ENCODE peak calls at places on chromosomes 16 and 17, in eight cellular contexts. E is progenitor cell of endocrine pancreas, C is GM13976, T is bronchial epithelial cell, P is PC-9, N is tibial nerve, V is nephron progenitor cell, L is PC-3. J is an unnamed sample.

GRCh38 chr17:79007504-79008381 is 1.8 kb downstream of the CANT1 start:
- DNase-seq in E (no peak), C (no peak), T (no peak), P (no peak), N (no peak), V (no peak), L (no peak), J (no peak)

GRCh38 chr16:57897053-57897784 is 73.7 kb downstream of the CNGB1 start:
- DNase-seq in E (no peak), C (no peak), T (peak), P (no peak), N (no peak), V (no peak), L (no peak), J (no peak)

GRCh38 chr16:78210305-78210704 is 110.9 kb downstream of the WWOX start:
- DNase-seq in E (no peak), C (no peak), T (peak), P (peak), N (no peak), V (no peak), L (peak), J (no peak)

GRCh38 chr16:85396879-85397871 is 215.9 kb upstream of the GSE1 start:
- DNase-seq in E (no peak), C (peak), T (peak), P (peak), N (peak), V (peak), L (no peak), J (peak)

GRCh38 chr17:61149106-61149505 is 250.5 kb upstream of the TBX2 start:
- DNase-seq in E (no peak), C (no peak), T (no peak), P (no peak), N (no peak), V (no peak), L (no peak), J (no peak)

GRCh38 chr17:32699247-32699646 is 177.7 kb downstream of the MYO1D start:
- DNase-seq in E (no peak), C (no peak), T (no peak), P (no peak), N (no peak), V (no peak), L (no peak), J (no peak)

GRCh38 chr16:64092284-64092683 is 1029.6 kb downstream of the CDH11 start:
- DNase-seq in E (no peak), C (no peak), T (peak), P (no peak), N (no peak), V (no peak), L (peak), J (no peak)

GRCh38 chr17:269616-270514 is 82.7 kb downstream of the RPH3AL start:
- DNase-seq in E (no peak), C (no peak), T (no peak), P (no peak), N (no peak), V (no peak), L (no peak), J (no peak)

GRCh38 chr17:21089933-21090888 is 36.6 kb upstream of the DHRS7B start:
- DNase-seq in E (no peak), C (peak), T (no peak), P (no peak), N (no peak), V (no peak), L (no peak), J (no peak)

GRCh38 chr16:3937066-3937875 is 56.8 kb upstream of the CREBBP start:
- DNase-seq in E (no peak), C (no peak), T (no peak), P (no peak), N (no peak), V (no peak), L (no peak), J (no peak)

GRCh38 chr17:73820686-73821448 is 176.6 kb upstream of the SDK2 start:
- DNase-seq in E (no peak), C (no peak), T (no peak), P (no peak), N (no peak), V (peak), L (no peak), J (no peak)
- TF ChIP-seq CTCF in E (peak), C (peak), T (no peak), P (no peak), N (no peak), V (peak), L (no peak), J (no peak)

GRCh38 chr17:48025040-48025903 is 12.3 kb downstream of the COPZ2 start:
- DNase-seq in E (peak), C (peak), T (peak), P (peak), N (peak), V (peak), L (peak), J (peak)

GRCh38 chr17:48024149-48025039 is 13.2 kb downstream of the COPZ2 start:
- DNase-seq in E (no peak), C (peak), T (no peak), P (peak), N (no peak), V (peak), L (peak), J (no peak)

GRCh38 chr17:48021964-48022363 is 15.6 kb downstream of the COPZ2 start:
- DNase-seq in E (no peak), C (no peak), T (no peak), P (no peak), N (no peak), V (no peak), L (no peak), J (no peak)

GRCh38 chr17:48022906-48023305 is 14.7 kb downstream of the COPZ2 start:
- DNase-seq in E (no peak), C (no peak), T (no peak), P (no peak), N (no peak), V (no peak), L (peak), J (no peak)

DNA sequence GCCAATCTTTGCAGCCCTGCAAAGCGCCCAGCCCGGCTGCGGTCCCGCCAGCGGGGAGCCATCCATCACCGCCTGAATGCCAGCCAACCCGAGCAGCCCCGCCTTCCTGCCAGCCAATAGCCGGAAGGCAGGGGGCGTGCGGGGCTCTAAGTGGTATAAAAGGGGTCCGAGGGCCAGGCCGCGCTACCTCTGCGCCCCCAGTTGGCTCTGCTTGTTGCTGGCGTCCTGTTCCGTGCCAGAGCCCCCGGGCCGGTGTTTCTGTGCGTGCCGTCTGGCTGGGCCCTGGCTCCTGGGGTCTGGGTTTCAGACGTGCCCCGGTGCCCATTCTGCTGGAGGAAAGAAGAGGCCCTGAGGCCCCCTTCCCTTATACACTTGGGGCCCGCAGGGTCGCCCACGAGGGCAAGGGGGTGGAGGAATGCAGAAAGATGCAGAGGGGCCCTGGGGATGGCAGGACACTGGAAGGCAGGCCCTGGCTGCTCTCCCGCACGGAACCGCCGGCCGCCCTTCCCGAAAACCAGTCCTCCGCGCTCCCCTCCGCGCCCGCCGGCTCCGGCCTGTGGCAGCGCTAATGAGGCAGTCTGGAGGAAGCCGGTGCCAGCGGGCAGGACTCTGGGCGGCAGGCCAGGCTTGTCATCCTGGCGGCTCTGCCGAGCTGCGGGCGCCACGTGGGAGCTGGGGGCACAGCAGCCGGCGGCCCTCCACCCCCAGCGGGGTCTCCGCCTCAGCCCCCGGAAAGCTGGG is 14.0 kb downstream of the COPZ2 start:
- DNase-seq in E (peak), C (no peak), T (peak), P (peak), N (peak), V (peak), L (peak), J (peak)
- TF ChIP-seq CTCF in E (peak), C (no peak), T (peak), P (peak), N (peak), V (no peak), L (peak), J (peak)

GRCh38 chr16:73056911-73057310 is 9.0 kb upstream of the ZFHX3 start:
- DNase-seq in E (no peak), C (no peak), T (no peak), P (no peak), N (no peak), V (no peak), L (peak), J (no peak)

GRCh38 chr16:73058221-73058615 is 10.3 kb upstream of the ZFHX3 start:
- DNase-seq in E (peak), C (peak), T (no peak), P (peak), N (no peak), V (peak), L (no peak), J (peak)

GRCh38 chr16:73058616-73059409 is 10.9 kb upstream of the ZFHX3 start:
- DNase-seq in E (peak), C (peak), T (peak), P (peak), N (no peak), V (peak), L (peak), J (no peak)

GRCh38 chr16:73056383-73056782 is 8.5 kb upstream of the ZFHX3 start:
- DNase-seq in E (no peak), C (no peak), T (no peak), P (no peak), N (no peak), V (no peak), L (no peak), J (no peak)

DNA sequence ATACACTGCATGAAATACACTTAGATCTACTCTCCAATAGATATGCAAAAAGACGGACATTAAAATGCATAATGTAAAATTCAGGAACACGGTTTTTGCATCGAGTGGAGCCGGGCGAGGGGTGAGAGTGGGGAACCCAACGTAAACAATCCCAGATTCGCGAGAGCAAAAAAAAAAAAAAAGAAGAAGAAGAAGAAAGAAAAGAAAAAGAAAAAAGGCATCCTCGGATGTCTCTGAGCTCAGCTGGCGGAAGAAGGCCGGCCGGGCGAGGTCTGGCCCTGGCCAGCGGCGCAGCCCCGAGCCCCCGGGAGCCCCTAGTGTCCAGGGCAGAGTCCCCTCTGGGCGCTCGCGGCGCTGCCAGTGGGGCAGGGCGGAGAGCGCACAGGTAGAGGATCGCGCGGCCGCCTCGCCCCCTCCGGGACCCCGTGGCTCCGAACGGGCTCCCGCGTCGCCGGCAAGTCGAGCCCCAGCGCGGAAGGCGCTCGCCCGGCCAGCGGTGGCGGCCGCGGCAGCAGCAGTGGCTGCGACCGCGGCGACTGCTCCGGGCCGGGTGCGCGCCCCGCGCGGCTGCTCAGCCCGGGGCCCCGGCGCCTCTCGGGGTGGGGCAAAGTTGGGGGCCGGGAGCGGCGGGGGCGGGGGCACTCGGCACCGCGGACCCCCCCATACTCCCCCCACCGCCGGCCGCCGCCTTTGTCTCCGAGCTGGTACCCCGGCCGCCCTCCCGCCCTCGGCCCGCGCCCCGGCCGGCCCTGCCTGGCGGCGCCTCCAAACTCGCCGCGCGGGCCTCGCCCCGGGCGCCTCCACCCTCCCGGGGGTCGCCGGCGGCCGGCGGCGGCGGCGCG is 9.7 kb upstream of the ZFHX3 start:
- DNase-seq in E (peak), C (peak), T (no peak), P (peak), N (no peak), V (peak), L (no peak), J (no peak)
- TF ChIP-seq CTCF in E (peak), C (peak), T (peak), P (no peak), N (peak), V (no peak), L (peak), J (no peak)

DNA sequence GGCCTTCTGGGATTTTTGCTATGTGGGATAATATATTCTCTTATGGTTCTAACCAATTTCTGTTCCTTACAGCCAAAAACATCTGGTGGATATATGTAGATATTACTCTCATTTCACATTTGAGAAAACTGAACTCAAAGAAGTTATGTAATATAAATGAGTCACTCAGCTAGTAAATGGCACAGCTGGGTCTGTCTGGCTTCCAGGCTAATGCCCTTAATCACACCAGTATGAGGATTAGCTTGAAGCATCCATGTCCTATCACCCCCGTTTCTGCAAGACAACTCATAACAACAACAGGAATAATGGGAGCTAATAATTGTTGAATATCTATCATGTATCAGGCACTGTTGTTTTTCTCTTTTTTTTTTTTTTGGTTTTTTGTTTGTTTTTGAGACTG is 34.4 kb upstream of the USP7 start:
- DNase-seq in E (no peak), C (no peak), T (peak), P (no peak), N (no peak), V (no peak), L (peak), J (no peak)
- TF ChIP-seq CTCF in E (no peak), C (no peak), T (no peak), P (no peak), N (no peak), V (no peak), L (no peak), J (no peak)

GRCh38 chr16:88460496-88461169 is 7.6 kb downstream of the ZFPM1 start:
- DNase-seq in E (no peak), C (no peak), T (no peak), P (no peak), N (no peak), V (no peak), L (no peak), J (no peak)
- TF ChIP-seq CTCF in E (no peak), C (no peak), T (no peak), P (no peak), N (no peak), V (no peak), L (no peak), J (no peak)

GRCh38 chr16:88843256-88843655 is 13.5 kb downstream of the GALNS start:
- DNase-seq in E (no peak), C (no peak), T (no peak), P (no peak), N (no peak), V (no peak), L (no peak), J (no peak)

GRCh38 chr16:88842806-88843205 is 13.9 kb downstream of the GALNS start:
- DNase-seq in E (no peak), C (no peak), T (no peak), P (no peak), N (no peak), V (no peak), L (no peak), J (no peak)

GRCh38 chr16:88842308-88842756 is 14.4 kb downstream of the GALNS start:
- DNase-seq in E (no peak), C (no peak), T (no peak), P (no peak), N (no peak), V (no peak), L (no peak), J (no peak)

GRCh38 chr16:88846088-88846487 is 10.7 kb downstream of the GALNS start:
- DNase-seq in E (no peak), C (no peak), T (no peak), P (no peak), N (no peak), V (no peak), L (no peak), J (no peak)

DNA sequence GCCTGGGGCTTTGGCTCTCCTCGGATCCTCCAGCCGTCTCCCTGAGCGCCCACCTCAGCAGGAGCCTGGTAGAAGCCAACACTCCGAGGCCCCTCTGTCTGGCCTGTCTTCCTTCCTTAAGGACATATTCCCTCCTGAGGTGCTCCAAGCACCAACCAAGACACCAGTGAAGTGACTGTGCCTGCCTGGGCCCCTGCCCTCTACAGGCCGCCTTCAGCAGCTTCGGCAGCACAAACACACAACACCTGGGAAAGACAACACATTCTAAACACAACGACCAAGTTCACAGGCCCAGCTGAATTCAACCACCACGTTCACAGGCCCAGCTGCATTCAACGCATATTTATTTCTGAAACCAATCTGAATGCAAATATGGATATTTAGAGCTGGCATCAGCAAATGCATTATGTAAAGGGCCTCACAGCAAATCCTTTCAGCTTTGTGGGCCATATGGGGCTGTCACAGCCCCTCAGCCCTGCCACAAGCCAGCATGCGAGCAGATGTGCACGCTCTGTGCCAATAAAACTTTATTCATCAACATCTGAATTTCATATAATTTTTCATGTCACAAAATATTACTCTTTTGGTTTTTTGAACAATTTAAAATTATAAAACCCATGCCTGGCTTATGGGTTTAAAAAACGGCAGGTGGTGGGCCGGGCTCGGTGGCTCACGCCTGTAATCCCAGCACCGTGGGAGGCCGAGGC is 12.2 kb downstream of the GALNS start:
- DNase-seq in E (no peak), C (no peak), T (no peak), P (no peak), N (no peak), V (no peak), L (no peak), J (no peak)
- TF ChIP-seq CTCF in E (no peak), C (no peak), T (no peak), P (no peak), N (no peak), V (peak), L (peak), J (no peak)

GRCh38 chr17:58447039-58447975 is 30.0 kb upstream of the RNF43 start:
- DNase-seq in E (peak), C (peak), T (peak), P (peak), N (no peak), V (peak), L (peak), J (peak)
- TF ChIP-seq CTCF in E (peak), C (peak), T (peak), P (peak), N (no peak), V (peak), L (peak), J (no peak)

GRCh38 chr16:56277040-56277439 is 85.8 kb downstream of the GNAO1 start:
- DNase-seq in E (no peak), C (no peak), T (no peak), P (no peak), N (no peak), V (peak), L (peak), J (no peak)
- TF ChIP-seq CTCF in E (peak), C (no peak), T (peak), P (peak), N (no peak), V (peak), L (peak), J (peak)

J was measured in mesothelial cell of epicardium.